ENCODE peak calls at places on chromosome 12, in five cellular contexts. E, L, F, W and A are unnamed samples.
A peak's percentile ranks its signal among the peaks of the same experiment; 100 is the strongest.

GRCh38 chr12:109871678-109872314 is 8.5 kb downstream of the GLTP start:
- DNase-seq in E (no peak), F (peak; percentile 39), W (no peak), L (no peak), A (peak; percentile 27)

GRCh38 chr12:20212658-20213387 is 155.5 kb upstream of the PDE3A start:
- DNase-seq in L (no peak), E (no peak), W (peak; percentile 69), F (no peak), A (peak; percentile 61)

GRCh38 chr12:116551952-116552749 is 7.0 kb upstream of the MAP1LC3B2 start:
- DNase-seq in L (peak; percentile 42), F (no peak), E (no peak), W (no peak), A (no peak)

GRCh38 chr12:51055060-51055459 is 6.9 kb downstream of the LETMD1 start:
- DNase-seq in W (no peak), L (no peak), E (no peak), F (no peak), A (no peak)

GRCh38 chr12:41250748-41251147 is 62.6 kb downstream of the PDZRN4 start:
- DNase-seq in F (no peak), E (no peak), L (no peak), W (no peak), A (no peak)

GRCh38 chr12:49974231-49974675 is 1.5 kb downstream of the AQP6 start:
- DNase-seq in E (no peak), L (peak; percentile 60), W (no peak), F (peak; percentile 58), A (peak; percentile 88)

GRCh38 chr12:6343518-6343917 is 1.6 kb upstream of the TNFRSF1A start:
- DNase-seq in E (no peak), F (no peak), L (peak; percentile 36), W (no peak), A (no peak)

GRCh38 chr12:116714175-116714574 is 23.7 kb downstream of the SPRING1 start:
- DNase-seq in F (no peak), W (no peak), E (no peak), L (no peak), A (no peak)

GRCh38 chr12:7782055-7782454 is 7.1 kb upstream of the NANOG start:
- DNase-seq in W (no peak), L (no peak), E (no peak), F (no peak), A (no peak)

GRCh38 chr12:113940929-113941486 is 25.1 kb downstream of the RBM19 start:
- DNase-seq in L (no peak), E (no peak), F (no peak), W (no peak), A (no peak)

GRCh38 chr12:108447168-108447840 is 67.8 kb upstream of the FICD start:
- DNase-seq in W (no peak), E (no peak), L (no peak), F (no peak), A (peak; percentile 35)

GRCh38 chr12:86724716-86725115 is 468.5 kb upstream of the MGAT4C start:
- DNase-seq in E (no peak), F (no peak), W (no peak), L (no peak), A (no peak)

GRCh38 chr12:49622501-49623141 is 740 bp upstream of the PRPF40B start:
- DNase-seq in W (no peak), L (peak; percentile 32), F (no peak), E (peak; percentile 55), A (no peak)

GRCh38 chr12:112837629-112838191 is 46.2 kb downstream of the RPH3A start:
- DNase-seq in F (peak; percentile 14), E (no peak), W (no peak), L (no peak), A (no peak)

GRCh38 chr12:65881965-65882413 is 57.7 kb downstream of the HMGA2 start:
- DNase-seq in L (peak; percentile 12), E (no peak), F (no peak), W (no peak), A (no peak)

GRCh38 chr12:110583137-110584059 is at the start of gene PPTC7:
- DNase-seq in F (peak; percentile 92), W (peak; percentile 76), E (peak; percentile 91), L (peak; percentile 95), A (peak; percentile 95)

GRCh38 chr12:81712536-81712935 is 46.6 kb downstream of the PPFIA2 start:
- DNase-seq in E (no peak), L (no peak), W (no peak), F (no peak), A (no peak)

GRCh38 chr12:89235189-89235993 is 116.9 kb downstream of the DUSP6 start:
- DNase-seq in W (no peak), F (no peak), E (no peak), L (no peak), A (no peak)

GRCh38 chr12:25957898-25958253 is 606 bp upstream of the RASSF8 start:
- DNase-seq in L (no peak), W (no peak), F (no peak), E (no peak), A (no peak)

GRCh38 chr12:50221228-50222008 is 54.2 kb upstream of the CERS5 start:
- DNase-seq in E (peak; percentile 53), L (peak; percentile 32), F (no peak), W (no peak), A (peak; percentile 71)

GRCh38 chr12:6084261-6084968 is 40.1 kb downstream of the VWF start:
- DNase-seq in E (no peak), W (no peak), F (no peak), L (no peak), A (peak; percentile 85)

GRCh38 chr12:124641591-124641990 is 74.2 kb upstream of the NCOR2 start:
- DNase-seq in F (no peak), E (no peak), W (no peak), L (no peak), A (no peak)
- TF ChIP-seq GABPA in F (no peak), E (no peak), W (no peak), L (no peak), A (no peak)

DNA sequence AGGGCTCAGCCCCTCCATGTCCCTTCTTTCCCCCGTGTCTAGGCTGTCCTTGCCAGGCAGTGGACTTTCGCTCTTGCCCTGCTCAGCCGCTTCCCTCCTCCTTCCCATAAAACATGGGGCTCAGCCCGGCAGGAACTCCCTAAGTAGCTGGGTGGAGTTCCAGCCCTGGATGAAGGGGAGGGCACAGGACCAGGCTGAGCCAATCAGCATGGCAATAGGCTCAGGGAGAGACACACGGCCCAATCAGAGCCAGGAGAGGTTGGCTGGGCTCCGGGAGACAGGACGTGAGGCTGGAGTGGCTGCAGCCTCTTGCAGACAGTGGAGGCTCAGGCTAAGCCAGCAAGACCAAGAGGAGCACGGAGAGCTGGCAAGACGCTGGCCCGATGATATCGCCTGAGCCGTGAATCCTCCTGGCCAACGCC is 54.3 kb downstream of the GALNT9 start:
- DNase-seq in E (no peak), F (peak; percentile 16), L (peak; percentile 75), W (no peak), A (peak; percentile 77)
- TF ChIP-seq JUND in E (no peak), F (no peak), L (no peak), W (no peak), A (no peak)

GRCh38 chr12:46374711-46375110 is 2.1 kb upstream of the SLC38A2 start:
- DNase-seq in E (no peak), W (no peak), L (no peak), F (no peak), A (no peak)
- H3K4me3 ChIP-seq in E (no peak overlapping the region), W (no peak overlapping the region), L (no peak overlapping the region), F (peak overlapping the region; percentile 96), A (no peak overlapping the region)

DNA sequence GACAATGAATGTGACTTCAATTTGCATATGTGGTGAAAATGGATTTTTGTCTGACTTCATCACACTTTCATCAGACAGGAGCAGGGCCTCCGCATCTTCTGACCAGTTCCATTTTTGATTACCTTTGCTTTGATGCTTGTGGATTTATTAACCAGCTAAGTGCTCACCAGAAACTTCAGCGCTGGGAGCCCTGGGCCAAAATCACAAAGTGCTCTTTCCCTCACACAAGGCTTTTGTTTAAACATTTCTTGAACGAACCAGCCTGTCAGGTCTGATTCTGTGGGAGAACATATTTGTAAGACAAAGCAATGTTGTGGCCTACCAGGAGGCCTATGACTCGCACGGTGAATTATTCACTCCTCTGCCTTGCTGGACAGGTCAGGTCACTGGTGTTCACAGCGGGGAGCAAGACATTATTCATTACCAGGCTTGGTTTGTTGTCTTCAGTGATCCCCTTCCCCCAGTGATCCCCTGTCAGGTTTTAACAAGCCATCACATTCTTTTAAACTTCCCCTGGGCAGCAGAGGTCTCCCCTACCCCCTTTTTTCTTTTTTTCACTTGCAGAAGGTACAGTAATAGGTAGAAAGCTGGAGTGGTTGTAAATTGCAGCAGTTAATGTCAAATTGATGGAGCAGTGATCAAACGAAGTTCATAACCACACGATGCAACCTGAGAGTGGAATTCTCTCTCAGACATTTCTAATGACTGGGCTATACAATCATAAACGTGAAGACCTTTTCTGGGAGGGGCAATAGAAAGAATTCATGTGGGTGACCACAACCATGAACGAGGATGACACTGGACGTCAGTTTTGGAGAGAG is 167.5 kb upstream of the PRICKLE1 start:
- DNase-seq in W (peak; percentile 91), F (no peak), E (no peak), L (no peak), A (no peak)
- TF ChIP-seq GABPA in W (no peak), F (no peak), E (no peak), L (no peak), A (no peak)

GRCh38 chr12:22722779-22723178 is 97.8 kb downstream of the ETNK1 start:
- DNase-seq in F (no peak), E (no peak), L (no peak), W (no peak), A (no peak)
- TF ChIP-seq JUND in F (no peak), E (no peak), L (no peak), W (no peak), A (no peak)

GRCh38 chr12:57449375-57449774 is 5.7 kb upstream of the INHBE start:
- DNase-seq in W (no peak), E (no peak), L (no peak), F (no peak), A (no peak)
- H3K4me3 ChIP-seq in W (no peak overlapping the region), E (no peak overlapping the region), L (no peak overlapping the region), F (no peak overlapping the region), A (no peak overlapping the region)

GRCh38 chr12:68530965-68531364 is 79.7 kb upstream of the RAP1B start:
- DNase-seq in F (no peak), L (no peak), E (no peak), W (no peak), A (no peak)

GRCh38 chr12:68530299-68530698 is 80.4 kb upstream of the RAP1B start:
- DNase-seq in W (no peak), L (no peak), E (no peak), F (no peak), A (no peak)

GRCh38 chr12:68532887-68533248 is 77.8 kb upstream of the RAP1B start:
- DNase-seq in W (no peak), L (no peak), E (no peak), F (no peak), A (no peak)

GRCh38 chr12:68534108-68534507 is 76.6 kb upstream of the RAP1B start:
- DNase-seq in W (no peak), F (no peak), L (no peak), E (no peak), A (no peak)

GRCh38 chr12:68532204-68532886 is 78.4 kb upstream of the RAP1B start:
- DNase-seq in E (no peak), L (no peak), W (no peak), F (no peak), A (no peak)
- TF ChIP-seq GABPA in E (no peak), L (no peak), W (no peak), F (no peak), A (no peak)

GRCh38 chr12:52407918-52408317 is 1.8 kb upstream of the KRT82 start:
- DNase-seq in E (no peak), W (no peak), L (peak; percentile 24), F (peak; percentile 4), A (no peak)
- TF ChIP-seq JUND in E (no peak), W (no peak), L (no peak), F (no peak), A (no peak)